ENCODE peak calls at places on chromosomes 16 and 17, in four cellular contexts. G is T follicular helper cell, A is NCI-H69, B is WTC11. P is an unnamed sample.

GRCh38 chr17:67606896-67607604 is 110.7 kb upstream of the NOL11 start:
- DNase-seq in G (no peak), A (no peak), B (no peak), P (no peak)

GRCh38 chr17:39591958-39592954 is 15.5 kb downstream of the NEUROD2 start:
- DNase-seq in G (no peak), A (peak), B (peak), P (no peak)

GRCh38 chr17:73042225-73042624 is 50.3 kb downstream of the SLC39A11 start:
- DNase-seq in G (no peak), A (no peak), B (no peak), P (no peak)

GRCh38 chr17:47751471-47751870 is 18.4 kb downstream of the TBX21 start:
- DNase-seq in G (no peak), A (no peak), B (no peak), P (no peak)

GRCh38 chr17:62704381-62704971 is 77.0 kb downstream of the MRC2 start:
- DNase-seq in G (no peak), A (peak), B (peak), P (no peak)

GRCh38 chr16:51407921-51408320 is 256.9 kb upstream of the SALL1 start:
- DNase-seq in G (no peak), A (no peak), B (no peak), P (no peak)

GRCh38 chr16:86245895-86246294 is 264.4 kb upstream of the FOXF1 start:
- DNase-seq in G (no peak), A (no peak), B (no peak), P (no peak)

GRCh38 chr16:1997591-1998359 is 8.0 kb downstream of the SYNGR3 start:
- DNase-seq in G (no peak), A (no peak), B (no peak), P (no peak)

GRCh38 chr17:81470944-81471803 is 41.4 kb downstream of the ACTG1 start:
- DNase-seq in G (no peak), A (peak), B (no peak), P (no peak)

GRCh38 chr16:86772671-86773338 is 194.5 kb downstream of the FOXL1 start:
- DNase-seq in G (no peak), A (no peak), B (no peak), P (no peak)

GRCh38 chr17:17542906-17543635 is 46.9 kb upstream of the RASD1 start:
- DNase-seq in G (no peak), A (no peak), B (no peak), P (no peak)

GRCh38 chr17:10021239-10021638 is 116.2 kb upstream of the RCVRN start:
- DNase-seq in G (no peak), A (no peak), B (no peak), P (peak)

GRCh38 chr17:10295728-10296343 is 77.0 kb downstream of the MYH13 start:
- DNase-seq in G (no peak), A (no peak), B (peak), P (peak)

GRCh38 chr16:56841233-56841632 is 23.8 kb upstream of the SLC12A3 start:
- DNase-seq in G (no peak), A (no peak), B (no peak), P (no peak)

GRCh38 chr16:65660390-65660789 is 538.5 kb upstream of the CDH11 start:
- DNase-seq in G (no peak), A (no peak), B (no peak), P (no peak)

GRCh38 chr17:49926886-49927285 is 42.1 kb upstream of the DLX4 start:
- DNase-seq in G (no peak), A (no peak), B (no peak), P (no peak)

GRCh38 chr16:21593530-21594289 is 5.7 kb upstream of the METTL9 start:
- DNase-seq in G (no peak), A (peak), B (no peak), P (no peak)

GRCh38 chr16:5349661-5350060 is 252.1 kb upstream of the EEF2KMT start:
- DNase-seq in G (no peak), A (peak), B (peak), P (no peak)

GRCh38 chr17:78899361-78900260 is 3.4 kb downstream of the CEP295NL start:
- DNase-seq in G (no peak), A (no peak), B (peak), P (no peak)

GRCh38 chr17:37417852-37418251 is 11.2 kb downstream of the TADA2A start:
- DNase-seq in G (no peak), A (no peak), B (no peak), P (no peak)

GRCh38 chr16:15487336-15488284 is 53.2 kb downstream of the BMERB1 start:
- DNase-seq in G (no peak), A (no peak), B (no peak), P (no peak)

GRCh38 chr17:42814633-42815399 is 9.3 kb downstream of the BECN1 start:
- DNase-seq in G (no peak), A (peak), B (no peak), P (no peak)

GRCh38 chr17:71764507-71764906 is 356.3 kb upstream of the SOX9 start:
- DNase-seq in G (no peak), A (peak), B (peak), P (no peak)

GRCh38 chr16:16817203-16817602 is 438.3 kb downstream of the NPIPA7 start:
- DNase-seq in G (no peak), A (no peak), B (no peak), P (no peak)

GRCh38 chr17:61968757-61969156 is 41.0 kb upstream of the INTS2 start:
- DNase-seq in G (no peak), A (no peak), B (no peak), P (no peak)

GRCh38 chr16:17404903-17405691 is 65.7 kb downstream of the XYLT1 start:
- DNase-seq in G (no peak), A (no peak), B (no peak), P (no peak)

GRCh38 chr17:68613739-68614298 is 12.7 kb upstream of the FAM20A start:
- DNase-seq in G (no peak), A (peak), B (peak), P (peak)

GRCh38 chr16:25063865-25064264 is 47.7 kb upstream of the LCMT1 start:
- DNase-seq in G (no peak), A (no peak), B (no peak), P (no peak)

P was measured in HL-60.